ENCODE peak calls at places on chromosome 22, in eight cellular contexts. N is suprapubic skin, R is fibroblast of lung, T is NCI-H1092 treated with DMSO at 0.1 percent for 48 hours, V is GM10248, E is posterior vena cava, Q is keratinocyte, O is DMS153. D is an unnamed sample.

GRCh38 chr22:39215430-39216142 is 29.2 kb downstream of the PDGFB start:
- DNase-seq in T (no peak), E (peak), Q (no peak), V (peak), O (no peak), N (peak), R (no peak), D (no peak)

GRCh38 chr22:20990184-20991180 is 8.4 kb downstream of the LZTR1 start:
- DNase-seq in Q (no peak), N (no peak), V (no peak), O (no peak), E (no peak), R (no peak), T (no peak), D (no peak)

GRCh38 chr22:35733036-35733435 is 15.4 kb downstream of the APOL5 start:
- DNase-seq in V (no peak), R (no peak), N (no peak), Q (no peak), E (no peak), O (no peak), T (no peak), D (no peak)

GRCh38 chr22:38718414-38718813 is 12.7 kb downstream of the GTPBP1 start:
- DNase-seq in V (no peak), E (peak), O (no peak), T (no peak), N (peak), Q (peak), R (peak), D (no peak)

GRCh38 chr22:35995345-35995744 is 33.3 kb downstream of the RBFOX2 start:
- DNase-seq in N (no peak), V (no peak), T (no peak), R (no peak), O (no peak), E (no peak), Q (no peak), D (no peak)

GRCh38 chr22:49991907-49992533 is 20.5 kb downstream of the IL17REL start:
- DNase-seq in O (no peak), Q (no peak), V (no peak), N (no peak), E (no peak), T (no peak), R (no peak), D (no peak)

GRCh38 chr22:49396817-49397216 is 430.9 kb downstream of the BRD1 start:
- DNase-seq in N (no peak), Q (no peak), R (no peak), O (no peak), V (no peak), E (no peak), T (no peak), D (no peak)

GRCh38 chr22:36761553-36762240 is 14.2 kb downstream of the IFT27 start:
- DNase-seq in Q (no peak), R (no peak), O (no peak), T (no peak), N (peak), V (no peak), E (no peak), D (no peak)

GRCh38 chr22:19454156-19454555 is 6.6 kb upstream of the C22orf39 start:
- DNase-seq in N (no peak), Q (no peak), T (no peak), E (no peak), V (no peak), O (no peak), R (no peak), D (no peak)

GRCh38 chr22:36585841-36586240 is 56.9 kb upstream of the EIF3D start:
- DNase-seq in R (no peak), Q (peak), T (no peak), O (no peak), E (peak), N (no peak), V (no peak), D (no peak)

GRCh38 chr22:19213496-19214473 is 35.2 kb upstream of the SLC25A1 start:
- DNase-seq in R (peak), V (no peak), T (no peak), E (peak), Q (no peak), O (no peak), N (peak), D (no peak)

GRCh38 chr22:29856496-29856895 is 18.4 kb upstream of the ASCC2 start:
- DNase-seq in N (no peak), V (no peak), O (no peak), T (no peak), E (no peak), R (no peak), Q (no peak), D (no peak)

GRCh38 chr22:45284705-45285305 is at the start of gene UPK3A:
- DNase-seq in T (peak), O (peak), R (no peak), E (peak), Q (no peak), V (peak), N (no peak), D (peak)

GRCh38 chr22:19518568-19519030 is 5.6 kb downstream of the CLDN5 start:
- DNase-seq in E (no peak), R (no peak), O (no peak), Q (no peak), T (no peak), V (no peak), N (no peak), D (no peak)

GRCh38 chr22:33589297-33589696 is 331.0 kb downstream of the LARGE1 start:
- DNase-seq in R (no peak), Q (no peak), O (no peak), N (no peak), V (no peak), T (no peak), E (no peak), D (no peak)

GRCh38 chr22:50191041-50191740 is 5.5 kb downstream of the TRABD start:
- DNase-seq in O (no peak), R (no peak), V (peak), N (no peak), Q (no peak), T (no peak), E (no peak), D (peak)

GRCh38 chr22:35021166-35021565 is 44.8 kb upstream of the ISX start:
- DNase-seq in N (peak), Q (no peak), V (no peak), O (peak), R (no peak), E (no peak), T (peak), D (no peak)

GRCh38 chr22:48051796-48052620 is 1289.6 kb downstream of the TBC1D22A start:
- DNase-seq in R (no peak), T (no peak), E (no peak), N (peak), O (no peak), Q (no peak), V (no peak), D (no peak)

GRCh38 chr22:18013436-18013835 is 10.9 kb downstream of the MICAL3 start:
- DNase-seq in Q (no peak), R (no peak), O (no peak), N (no peak), E (no peak), V (no peak), T (no peak), D (no peak)

GRCh38 chr22:17098379-17098819 is 13.6 kb downstream of the IL17RA start:
- DNase-seq in R (no peak), V (no peak), Q (no peak), E (peak), N (no peak), T (no peak), O (no peak), D (no peak)

GRCh38 chr22:36510966-36511881 is 4.4 kb upstream of the FOXRED2 start:
- DNase-seq in V (peak), Q (no peak), N (no peak), O (no peak), T (peak), R (peak), E (no peak), D (no peak)

GRCh38 chr22:41003041-41003440 is 51.9 kb downstream of the RBX1 start:
- DNase-seq in V (no peak), R (no peak), O (peak), T (no peak), E (no peak), Q (no peak), N (no peak), D (no peak)

GRCh38 chr22:49360746-49361145 is 466.9 kb downstream of the BRD1 start:
- DNase-seq in E (no peak), Q (no peak), V (no peak), T (no peak), N (no peak), R (no peak), O (no peak), D (no peak)

GRCh38 chr22:27397036-27397947 is 404.3 kb downstream of the MN1 start:
- DNase-seq in R (no peak), N (no peak), Q (no peak), E (no peak), T (no peak), O (no peak), V (no peak), D (no peak)

GRCh38 chr22:38758276-38758945 is 2.6 kb upstream of the SUN2 start:
- DNase-seq in R (no peak), E (no peak), O (no peak), V (peak), N (no peak), Q (no peak), T (no peak), D (peak)

GRCh38 chr22:22786301-22787115 is 101.1 kb upstream of the IGLL5 start:
- DNase-seq in N (no peak), Q (no peak), V (no peak), R (no peak), O (peak), E (no peak), T (peak), D (no peak)

GRCh38 chr22:46390652-46391301 is 55.3 kb downstream of the TRMU start:
- DNase-seq in T (peak), N (no peak), Q (no peak), R (peak), E (no peak), V (no peak), O (peak), D (no peak)

GRCh38 chr22:46433318-46433717 is 97.8 kb downstream of the TRMU start:
- DNase-seq in R (no peak), Q (no peak), O (no peak), T (no peak), N (no peak), V (peak), E (no peak), D (no peak)

GRCh38 chr22:19016081-19016480 is 80.0 kb upstream of the PRODH start:
- DNase-seq in R (no peak), T (no peak), N (no peak), Q (no peak), O (no peak), V (no peak), E (no peak), D (no peak)

GRCh38 chr22:21929253-21929652 is 23.4 kb downstream of the PPM1F start:
- DNase-seq in R (no peak), T (no peak), Q (no peak), V (no peak), E (no peak), N (no peak), O (no peak), D (no peak)

GRCh38 chr22:35900483-35901168 is 128.0 kb downstream of the RBFOX2 start:
- DNase-seq in E (no peak), O (no peak), R (no peak), T (no peak), V (no peak), Q (peak), N (no peak), D (no peak)

GRCh38 chr22:45441158-45441557 is 27.7 kb downstream of the RIBC2 start:
- DNase-seq in R (peak), O (peak), N (no peak), T (peak), Q (no peak), E (no peak), V (peak), D (no peak)

GRCh38 chr22:26983311-26983710 is 325.9 kb downstream of the MIAT start:
- DNase-seq in E (no peak), N (no peak), Q (no peak), T (no peak), O (no peak), R (no peak), V (no peak), D (no peak)

GRCh38 chr22:39472570-39473556 is 16.1 kb downstream of the MGAT3 start:
- DNase-seq in E (no peak), Q (no peak), N (no peak), V (no peak), O (peak), R (no peak), T (no peak), D (no peak)